ENCODE peak calls at places on chromosomes 16 and 17, in six cellular contexts. D, J, N, Z, B and T are unnamed samples.

GRCh38 chr17:1298616-1299015 is 19.2 kb downstream of the TRARG1 start:
- ATAC-seq in D (no peak), J (no peak), N (peak; percentile 63), Z (peak; percentile 28), B (peak; percentile 62), T (no peak)

GRCh38 chr17:79789943-79790804 is 6.7 kb downstream of the CBX8 start:
- ATAC-seq in D (peak; percentile 58), J (peak; percentile 80), N (peak; percentile 76), Z (peak; percentile 71), B (peak; percentile 92), T (peak; percentile 47)

GRCh38 chr16:4407543-4408322 is 8.7 kb downstream of the CORO7 start:
- ATAC-seq in D (no peak), J (no peak), N (no peak), Z (no peak), B (no peak), T (peak; percentile 54)

GRCh38 chr17:35449371-35449931 is 885 bp upstream of the SLFN13 start:
- ATAC-seq in D (peak; percentile 11), J (no peak), N (no peak), Z (peak; percentile 21), B (no peak), T (peak; percentile 24)

GRCh38 chr16:17432902-17433576 is 37.7 kb downstream of the XYLT1 start:
- ATAC-seq in D (peak; percentile 53), J (no peak), N (no peak), Z (no peak), B (no peak), T (peak; percentile 47)

GRCh38 chr17:55845385-55845784 is 94.5 kb downstream of the PCTP start:
- ATAC-seq in D (peak; percentile 66), J (peak; percentile 47), N (peak; percentile 55), Z (peak; percentile 80), B (no peak), T (peak; percentile 86)

GRCh38 chr16:80725566-80726162 is 78.7 kb downstream of the CDYL2 start:
- ATAC-seq in D (no peak), J (no peak), N (no peak), Z (peak; percentile 62), B (no peak), T (no peak)

GRCh38 chr16:47018223-47018891 is 44.9 kb upstream of the DNAJA2 start:
- ATAC-seq in D (no peak), J (peak; percentile 99), N (peak; percentile 100), Z (peak; percentile 99), B (peak; percentile 99), T (peak; percentile 48)

GRCh38 chr17:5237541-5238016 is 2.9 kb upstream of the SCIMP start:
- ATAC-seq in D (peak; percentile 41), J (peak; percentile 99), N (peak; percentile 94), Z (peak; percentile 96), B (peak; percentile 98), T (no peak)

GRCh38 chr16:19419691-19420060 is 2.0 kb downstream of the TMC5 start:
- ATAC-seq in D (no peak), J (peak; percentile 86), N (no peak), Z (no peak), B (no peak), T (no peak)

GRCh38 chr17:50459081-50459676 is 9.5 kb downstream of the CHAD start:
- ATAC-seq in D (no peak), J (peak; percentile 75), N (peak; percentile 89), Z (peak; percentile 84), B (peak; percentile 57), T (no peak)

GRCh38 chr16:73069581-73070262 is 21.8 kb upstream of the ZFHX3 start:
- ATAC-seq in D (no peak), J (no peak), N (no peak), Z (no peak), B (no peak), T (no peak)

GRCh38 chr16:17947165-17947564 is 389.4 kb downstream of the NPIPA8 start:
- ATAC-seq in D (no peak), J (no peak), N (peak; percentile 47), Z (peak; percentile 92), B (no peak), T (no peak)

GRCh38 chr17:18038861-18039534 is at the start of the genes ATPAF2 and GID4:
- ATAC-seq in D (peak; percentile 94), J (peak; percentile 92), N (peak; percentile 90), Z (peak; percentile 97), B (peak; percentile 94), T (peak; percentile 99)

GRCh38 chr17:39114744-39115534 is 36.5 kb downstream of the PLXDC1 start:
- ATAC-seq in D (no peak), J (no peak), N (no peak), Z (no peak), B (peak; percentile 72), T (peak; percentile 24)

GRCh38 chr16:3001316-3001715 is 11.4 kb upstream of the CLDN9 start:
- ATAC-seq in D (no peak), J (no peak), N (no peak), Z (no peak), B (no peak), T (no peak)

GRCh38 chr16:3004319-3004718 is 8.4 kb upstream of the CLDN9 start:
- ATAC-seq in D (peak; percentile 48), J (peak; percentile 31), N (no peak), Z (no peak), B (no peak), T (peak; percentile 20)

GRCh38 chr16:3003582-3004270 is 9.0 kb upstream of the CLDN9 start:
- ATAC-seq in D (peak; percentile 98), J (peak; percentile 93), N (peak; percentile 91), Z (peak; percentile 87), B (peak; percentile 92), T (peak; percentile 99)

GRCh38 chr16:2999929-3000328 is 12.8 kb upstream of the CLDN9 start:
- ATAC-seq in D (no peak), J (no peak), N (no peak), Z (no peak), B (no peak), T (no peak)

DNA sequence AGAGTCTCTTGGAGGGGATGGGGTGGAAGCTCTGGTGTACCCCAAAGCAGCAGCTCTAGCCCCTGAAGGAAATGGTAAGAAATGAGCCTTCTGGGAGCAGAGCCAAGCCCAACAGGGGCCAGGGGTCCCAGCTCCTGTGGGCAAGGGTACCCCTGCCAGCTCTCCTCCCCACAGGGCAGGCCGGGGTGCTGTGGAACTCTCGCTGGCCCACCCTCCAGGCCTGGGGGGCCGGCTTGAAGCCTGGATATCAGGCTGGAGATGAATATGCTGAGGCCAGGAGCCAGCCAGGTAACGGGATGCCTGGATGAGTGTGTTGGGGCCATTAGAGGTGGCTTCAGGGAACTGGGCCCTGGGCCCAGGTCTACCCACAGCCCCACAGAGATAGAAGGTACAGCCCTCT is 12.2 kb upstream of the CLDN9 start:
- ATAC-seq in D (no peak), J (no peak), N (no peak), Z (no peak), B (no peak), T (no peak)
- H3K27me3 ChIP-seq in D (no peaks in the 10 kb centered on the region), J (no peaks in the 10 kb centered on the region), N (no peaks in the 10 kb centered on the region), Z (no peaks in the 10 kb centered on the region), B (no peaks in the 10 kb centered on the region), T (peaks cover 64% of the 10 kb centered on the region)

GRCh38 chr17:32878211-32878610 is 1.3 kb upstream of the MYO1D start:
- ATAC-seq in D (no peak), J (no peak), N (no peak), Z (no peak), B (no peak), T (no peak)

GRCh38 chr17:32879143-32879542 is 2.2 kb upstream of the MYO1D start:
- ATAC-seq in D (no peak), J (no peak), N (peak; percentile 20), Z (no peak), B (no peak), T (no peak)

GRCh38 chr17:32881054-32881453 is 4.1 kb upstream of the MYO1D start:
- ATAC-seq in D (no peak), J (no peak), N (no peak), Z (no peak), B (no peak), T (no peak)

GRCh38 chr17:32882029-32882428 is 5.1 kb upstream of the MYO1D start:
- ATAC-seq in D (no peak), J (no peak), N (no peak), Z (no peak), B (peak; percentile 56), T (no peak)

GRCh38 chr17:32882734-32883133 is 5.8 kb upstream of the MYO1D start:
- ATAC-seq in D (no peak), J (no peak), N (no peak), Z (no peak), B (peak; percentile 75), T (no peak)
- TF ChIP-seq POLR2A in D (no peak), J (no peak), N (no peak), Z (no peak), B (no peak), T (no peak)

GRCh38 chr16:9870962-9871361 is 311.3 kb downstream of the GRIN2A start:
- ATAC-seq in D (no peak), J (no peak), N (no peak), Z (no peak), B (no peak), T (no peak)
- H3K27ac ChIP-seq in D (no peak overlapping the region), J (no peak overlapping the region), N (no peak overlapping the region), Z (no peak overlapping the region), B (no peak overlapping the region), T (no peak overlapping the region)

DNA sequence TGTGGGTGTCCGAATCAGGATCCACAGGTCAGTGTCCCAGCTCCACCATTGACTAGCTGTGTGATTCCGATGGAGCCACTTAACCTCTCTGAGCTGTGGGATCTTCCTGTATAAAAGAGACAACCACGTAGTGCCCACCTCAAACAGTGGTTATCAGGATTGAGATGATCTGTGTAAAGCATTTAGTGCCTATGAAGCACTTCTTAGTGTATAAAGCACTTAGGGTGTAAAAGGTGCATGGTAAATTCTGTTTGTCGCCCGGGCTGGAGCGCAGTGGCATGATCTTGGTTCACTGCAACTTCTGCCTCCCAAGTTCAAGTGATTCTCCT is 95.2 kb downstream of the MARF1 start:
- ATAC-seq in D (no peak), J (no peak), N (no peak), Z (no peak), B (no peak), T (no peak)
- H3K27me3 ChIP-seq in D (no peaks in the 10 kb centered on the region), J (no peaks in the 10 kb centered on the region), N (no peaks in the 10 kb centered on the region), Z (no peaks in the 10 kb centered on the region), B (no peaks in the 10 kb centered on the region), T (no peaks in the 10 kb centered on the region)

GRCh38 chr16:25014500-25015147 is 545 bp downstream of the ARHGAP17 start:
- ATAC-seq in D (peak; percentile 60), J (peak; percentile 64), N (peak; percentile 55), Z (peak; percentile 62), B (peak; percentile 71), T (peak; percentile 50)
- TF ChIP-seq POLR2A in D (no peak), J (no peak), N (no peak), Z (no peak), B (no peak), T (no peak)